ENCODE peak calls at places on chromosomes 3 and 15, in eight cellular contexts. O, D, H, S, E, R, N and K are unnamed samples.

GRCh38 chr3:160720123-160720746 is 35.8 kb upstream of the PPM1L start:
- DNase-seq in O (no peak), D (no peak), H (no peak), S (no peak), E (no peak), R (no peak), N (no peak), K (no peak)

GRCh38 chr3:194000100-194000499 is 135.8 kb upstream of the HES1 start:
- DNase-seq in O (no peak), D (no peak), H (no peak), S (no peak), E (no peak), R (no peak), N (no peak), K (no peak)

GRCh38 chr15:57562220-57562769 is 29.4 kb upstream of the MYZAP start:
- DNase-seq in O (no peak), D (no peak), H (no peak), S (no peak), E (peak; percentile 41), R (no peak), N (no peak), K (no peak)

GRCh38 chr3:47421741-47422649 is 41.2 kb downstream of the PTPN23 start:
- DNase-seq in O (no peak), D (no peak), H (no peak), S (no peak), E (no peak), R (no peak), N (no peak), K (no peak)

GRCh38 chr15:37037256-37037655 is 63.1 kb downstream of the MEIS2 start:
- DNase-seq in O (no peak), D (no peak), H (no peak), S (no peak), E (no peak), R (no peak), N (no peak), K (no peak)

GRCh38 chr3:109729111-109729510 is 391.8 kb upstream of the DPPA4 start:
- DNase-seq in O (no peak), D (no peak), H (no peak), S (no peak), E (no peak), R (no peak), N (no peak), K (no peak)

GRCh38 chr3:4356642-4357041 is 53.5 kb downstream of the SETMAR start:
- DNase-seq in O (no peak), D (no peak), H (no peak), S (no peak), E (no peak), R (no peak), N (no peak), K (no peak)

GRCh38 chr3:129101370-129102138 is 20.1 kb downstream of the RAB43 start:
- DNase-seq in O (no peak), D (no peak), H (no peak), S (no peak), E (no peak), R (no peak), N (no peak), K (no peak)

DNA sequence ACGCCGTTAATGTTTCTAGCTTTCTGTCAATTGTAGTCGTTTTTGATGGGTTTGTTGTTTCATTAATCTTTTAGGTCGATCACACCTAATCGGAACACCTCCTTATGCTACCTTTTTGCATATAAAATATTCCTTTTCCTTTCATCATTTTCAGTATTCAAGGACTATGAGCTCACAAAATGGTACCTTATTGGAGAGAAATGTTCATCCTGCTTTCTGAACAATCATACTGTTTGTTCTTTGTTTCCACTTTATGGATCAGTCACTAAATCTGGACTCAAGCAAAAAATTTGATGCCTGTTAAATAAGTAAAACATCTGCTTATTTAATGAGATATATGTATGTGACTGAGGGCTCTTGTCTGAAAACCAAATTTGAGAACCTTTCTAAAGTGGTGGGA is 1.1 kb downstream of the KIF15 start:
- DNase-seq in O (no peak), D (no peak), H (no peak), S (no peak), E (no peak), R (no peak), N (no peak), K (no peak)
- H3K4me3 ChIP-seq in O (no peak overlapping the region), D (no peak overlapping the region), H (no peak overlapping the region), S (peak overlapping the region; percentile 77), E (no peak overlapping the region), R (no peak overlapping the region), N (peak overlapping the region; percentile 91), K (no peak overlapping the region)

GRCh38 chr3:71874618-71875017 is 89.7 kb upstream of the PROK2 start:
- DNase-seq in O (no peak), D (no peak), H (no peak), S (no peak), E (no peak), R (no peak), N (no peak), K (no peak)
- TF ChIP-seq CTCF in O (no peak), D (no peak), H (no peak), S (no peak), E (no peak), R (no peak), N (no peak), K (no peak)

GRCh38 chr3:52297242-52298146 is 9.9 kb downstream of the GLYCTK start:
- DNase-seq in O (no peak), D (no peak), H (no peak), S (no peak), E (no peak), R (no peak), N (no peak), K (no peak)
- H3K4me3 ChIP-seq in O (no peak overlapping the region), D (no peak overlapping the region), H (no peak overlapping the region), S (no peak overlapping the region), E (no peak overlapping the region), R (no peak overlapping the region), N (no peak overlapping the region), K (no peak overlapping the region)

DNA sequence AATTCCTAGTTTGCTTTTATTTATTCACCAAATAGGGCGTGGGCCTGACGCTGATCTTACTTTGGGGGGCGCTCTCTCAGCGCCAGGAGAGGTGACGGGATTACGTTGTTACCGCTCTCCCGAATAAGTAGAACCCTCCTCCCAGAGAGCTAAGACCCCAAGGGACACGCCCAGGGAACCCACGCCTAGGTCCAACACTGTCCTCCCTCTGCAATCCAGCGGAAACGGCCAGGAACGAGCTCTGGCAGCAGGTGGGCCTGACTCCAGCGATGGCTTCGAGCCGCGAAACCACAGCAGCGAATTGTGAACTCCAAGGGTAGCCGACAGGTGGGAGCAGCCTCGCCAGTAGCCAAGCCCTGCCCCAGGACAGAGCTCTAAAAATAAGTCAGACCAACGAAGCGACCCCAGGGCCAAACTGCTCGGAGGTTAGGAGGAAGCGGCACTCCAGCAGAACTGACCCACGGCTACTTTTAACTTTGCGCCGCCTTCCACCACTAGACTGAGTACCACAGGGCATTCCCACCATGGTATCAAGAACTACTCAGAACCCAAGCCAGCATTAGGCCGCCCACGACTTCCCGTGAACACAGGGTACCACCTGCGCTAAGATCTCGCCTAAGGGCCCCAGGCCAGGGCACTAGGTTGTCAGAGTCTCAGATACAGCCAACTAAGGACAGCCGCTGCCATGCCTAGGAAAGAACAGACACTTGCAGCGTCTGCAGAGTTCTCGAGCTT is 1.6 kb upstream of the SIN3A start:
- DNase-seq in O (no peak), D (peak; percentile 42), H (peak; percentile 59), S (peak; percentile 42), E (peak; percentile 66), R (peak; percentile 92), N (peak; percentile 14), K (peak; percentile 27)
- TF ChIP-seq CTCF in O (no peak), D (no peak), H (no peak), S (no peak), E (no peak), R (peak; percentile 4), N (peak; percentile 37), K (no peak)